ENCODE peak calls at places on chromosome 17, in five cellular contexts. One of them, this sample, is unnamed.
A peak's percentile ranks its signal among the peaks of the same experiment; 100 is the strongest.

GRCh38 chr17:75875182-75875939 is 3.0 kb downstream of the TRIM47 start:
- DNase-seq in Caki2: no peak
- DNase-seq in adipocyte: no peak
- DNase-seq in tibial artery: no peak
- DNase-seq in SW 1271: no peak
- DNase-seq in this sample: no peak

GRCh38 chr17:33523577-33523981 is 230.5 kb upstream of the ASIC2 start:
- DNase-seq in SW 1271: no peak
- DNase-seq in adipocyte: no peak
- DNase-seq in Caki2: no peak
- DNase-seq in tibial artery: peak; percentile 73
- DNase-seq in this sample: no peak

GRCh38 chr17:5558815-5559785 is 25.2 kb downstream of the NLRP1 start:
- DNase-seq in SW 1271: no peak
- DNase-seq in tibial artery: no peak
- DNase-seq in adipocyte: no peak
- DNase-seq in Caki2: no peak
- DNase-seq in this sample: no peak

GRCh38 chr17:66727634-66728570 is 107.0 kb upstream of the CACNG5 start:
- DNase-seq in Caki2: peak; percentile 38
- DNase-seq in tibial artery: no peak
- DNase-seq in adipocyte: peak; percentile 52
- DNase-seq in SW 1271: no peak
- DNase-seq in this sample: no peak

GRCh38 chr17:4230142-4230541 is 33.6 kb downstream of the ANKFY1 start:
- DNase-seq in tibial artery: no peak
- DNase-seq in Caki2: peak; percentile 44
- DNase-seq in SW 1271: peak; percentile 42
- DNase-seq in adipocyte: peak; percentile 98
- DNase-seq in this sample: peak; percentile 68

GRCh38 chr17:81474958-81475357 is 37.6 kb downstream of the ACTG1 start:
- DNase-seq in tibial artery: no peak
- DNase-seq in adipocyte: no peak
- DNase-seq in SW 1271: no peak
- DNase-seq in Caki2: no peak
- DNase-seq in this sample: no peak

GRCh38 chr17:81364278-81365147 is 30.7 kb upstream of the BAHCC1 start:
- DNase-seq in SW 1271: no peak
- DNase-seq in tibial artery: no peak
- DNase-seq in Caki2: no peak
- DNase-seq in adipocyte: no peak
- DNase-seq in this sample: no peak

GRCh38 chr17:64992325-64992802 is 64.2 kb downstream of the GNA13 start:
- DNase-seq in SW 1271: no peak
- DNase-seq in Caki2: peak; percentile 100
- DNase-seq in adipocyte: peak; percentile 47
- DNase-seq in tibial artery: no peak
- DNase-seq in this sample: no peak

GRCh38 chr17:21008992-21009671 is 33.7 kb downstream of the USP22 start:
- DNase-seq in Caki2: no peak
- DNase-seq in tibial artery: peak; percentile 33
- DNase-seq in SW 1271: no peak
- DNase-seq in adipocyte: no peak
- DNase-seq in this sample: no peak

GRCh38 chr17:8479431-8479947 is 43.8 kb downstream of the NDEL1 start:
- DNase-seq in adipocyte: peak; percentile 56
- DNase-seq in tibial artery: no peak
- DNase-seq in Caki2: no peak
- DNase-seq in SW 1271: no peak
- DNase-seq in this sample: no peak

GRCh38 chr17:50059759-50060273 is 3.9 kb downstream of the ITGA3 start:
- DNase-seq in Caki2: no peak
- DNase-seq in tibial artery: peak; percentile 96
- DNase-seq in adipocyte: peak; percentile 64
- DNase-seq in SW 1271: no peak
- DNase-seq in this sample: no peak